ENCODE peak calls at places on chromosome 1, in eight cellular contexts. Q, D, N, F, J, T, P and M are unnamed samples.
A peak's percentile ranks its signal among the peaks of the same experiment; 100 is the strongest.

GRCh38 chr1:99872063-99872462 is 21.9 kb downstream of the AGL start:
- DNase-seq in F (no peak), N (no peak), P (no peak), D (no peak), J (no peak), T (no peak), Q (no peak), M (no peak)

GRCh38 chr1:115753371-115753770 is 15.1 kb downstream of the CASQ2 start:
- DNase-seq in D (no peak), Q (no peak), N (no peak), J (no peak), T (no peak), P (no peak), F (no peak), M (no peak)

GRCh38 chr1:179478370-179478769 is 97.4 kb downstream of the NPHS2 start:
- DNase-seq in Q (no peak), P (no peak), D (no peak), F (no peak), J (no peak), T (no peak), N (no peak), M (no peak)

GRCh38 chr1:216075339-216075738 is 347.9 kb downstream of the USH2A start:
- DNase-seq in F (no peak), P (no peak), N (no peak), D (no peak), T (no peak), J (no peak), Q (no peak), M (no peak)

GRCh38 chr1:24984800-24985552 is 54.9 kb upstream of the RUNX3 start:
- DNase-seq in F (no peak), N (no peak), J (no peak), T (no peak), P (no peak), Q (no peak), D (no peak), M (no peak)

GRCh38 chr1:29123871-29124365 is at the start of gene TMEM200B:
- DNase-seq in T (no peak), J (no peak), F (no peak), Q (no peak), P (peak; percentile 53), N (no peak), D (no peak), M (peak; percentile 70)

GRCh38 chr1:19344372-19344810 is 32.3 kb downstream of the SLC66A1 start:
- DNase-seq in T (peak; percentile 67), D (no peak), P (peak; percentile 73), Q (peak; percentile 56), J (peak; percentile 52), N (peak; percentile 72), F (no peak), M (no peak)

GRCh38 chr1:4216231-4216630 is 316.2 kb upstream of the C1orf174 start:
- DNase-seq in D (no peak), P (no peak), N (no peak), T (no peak), J (no peak), F (no peak), Q (no peak), M (no peak)

GRCh38 chr1:38221006-38221649 is 174.5 kb upstream of the POU3F1 start:
- DNase-seq in Q (no peak), F (no peak), N (no peak), D (no peak), T (no peak), P (no peak), J (no peak), M (no peak)

GRCh38 chr1:38690790-38691189 is 168.8 kb downstream of the RRAGC start:
- DNase-seq in D (no peak), Q (no peak), T (no peak), F (no peak), J (no peak), N (no peak), P (no peak), M (no peak)

GRCh38 chr1:245406426-245406825 is 251.6 kb downstream of the KIF26B start:
- DNase-seq in N (no peak), Q (no peak), F (no peak), D (no peak), T (no peak), P (no peak), J (no peak), M (no peak)

GRCh38 chr1:171270806-171271205 is 22.5 kb downstream of the FMO1 start:
- DNase-seq in F (no peak), N (no peak), J (no peak), P (no peak), Q (no peak), D (no peak), T (no peak), M (no peak)

GRCh38 chr1:58545591-58546519 is 671 bp downstream of the OMA1 start:
- DNase-seq in N (peak; percentile 89), T (peak; percentile 59), D (peak; percentile 69), P (peak; percentile 73), F (no peak), J (peak; percentile 82), Q (peak; percentile 80), M (peak; percentile 81)

GRCh38 chr1:16152521-16153087 is 3.3 kb downstream of the EPHA2 start:
- DNase-seq in Q (no peak), P (peak; percentile 64), D (no peak), N (peak; percentile 77), T (no peak), J (no peak), F (no peak), M (no peak)

GRCh38 chr1:116671835-116672234 is 4.3 kb upstream of the IGSF3 start:
- DNase-seq in Q (no peak), N (no peak), J (no peak), T (no peak), D (no peak), F (no peak), P (no peak), M (no peak)

GRCh38 chr1:52080014-52080415 is 23.9 kb downstream of the BTF3L4 start:
- DNase-seq in D (no peak), T (no peak), N (no peak), Q (no peak), J (no peak), P (no peak), F (no peak), M (no peak)

GRCh38 chr1:191034126-191034525 is 556.5 kb upstream of the BRINP3 start:
- DNase-seq in N (no peak), Q (no peak), D (no peak), T (no peak), P (no peak), J (no peak), F (no peak), M (no peak)

GRCh38 chr1:31421404-31422040 is 8.5 kb downstream of the SERINC2 start:
- DNase-seq in F (no peak), Q (no peak), P (peak; percentile 51), T (no peak), D (no peak), N (no peak), J (no peak), M (no peak)

GRCh38 chr1:13699936-13700520 is at the start of gene PRDM2:
- DNase-seq in T (peak; percentile 76), F (no peak), J (peak; percentile 45), P (peak; percentile 75), Q (peak; percentile 39), D (no peak), N (peak; percentile 77), M (peak; percentile 74)

GRCh38 chr1:80445021-80445420 is 1355.7 kb upstream of the ADGRL2 start:
- DNase-seq in Q (no peak), D (no peak), J (no peak), N (no peak), P (no peak), F (no peak), T (no peak), M (no peak)

GRCh38 chr1:98086156-98086555 is 165.3 kb upstream of the DPYD start:
- DNase-seq in D (no peak), F (peak; percentile 15), J (no peak), N (no peak), Q (no peak), T (no peak), P (no peak), M (no peak)

GRCh38 chr1:94925561-94926364 is 1.1 kb downstream of the CNN3 start:
- DNase-seq in P (peak; percentile 84), F (no peak), D (no peak), J (peak; percentile 69), T (peak; percentile 30), Q (peak; percentile 70), N (peak; percentile 61), M (peak; percentile 83)

GRCh38 chr1:94924967-94925366 is 1.9 kb downstream of the CNN3 start:
- DNase-seq in D (no peak), F (no peak), N (no peak), Q (no peak), P (no peak), J (no peak), T (no peak), M (no peak)

GRCh38 chr1:94926915-94927404 is at the start of gene CNN3:
- DNase-seq in D (no peak), Q (peak; percentile 91), T (peak; percentile 86), N (peak; percentile 94), F (no peak), P (peak; percentile 93), J (peak; percentile 86), M (peak; percentile 94)

GRCh38 chr1:94927405-94928175 is 680 bp upstream of the CNN3 start:
- DNase-seq in J (peak; percentile 41), N (peak; percentile 75), D (no peak), F (no peak), P (no peak), T (no peak), Q (peak; percentile 55), M (no peak)

GRCh38 chr1:94926365-94926914 is 470 bp downstream of the CNN3 start:
- DNase-seq in T (peak; percentile 51), Q (peak; percentile 55), N (peak; percentile 64), F (no peak), J (peak; percentile 47), D (no peak), P (peak; percentile 74), M (peak; percentile 83)
- TF ChIP-seq CTCF in T (peak; percentile 43), Q (peak; percentile 13), N (no peak), F (peak; percentile 13), J (peak; percentile 27), D (no peak), P (peak; percentile 43), M (peak; percentile 69)

GRCh38 chr1:6944434-6944833 is 159.2 kb downstream of the CAMTA1 start:
- DNase-seq in D (no peak), Q (no peak), N (no peak), P (no peak), J (no peak), F (no peak), T (no peak), M (no peak)
- TF ChIP-seq CTCF in D (no peak), Q (no peak), N (no peak), P (no peak), J (no peak), F (no peak), T (no peak), M (no peak)

GRCh38 chr1:102852583-102852982 is 255.7 kb downstream of the COL11A1 start:
- DNase-seq in Q (no peak), P (no peak), D (no peak), N (no peak), J (no peak), F (no peak), T (no peak), M (no peak)
- TF ChIP-seq CTCF in Q (no peak), P (no peak), D (no peak), N (no peak), J (no peak), F (no peak), T (no peak), M (no peak)

DNA sequence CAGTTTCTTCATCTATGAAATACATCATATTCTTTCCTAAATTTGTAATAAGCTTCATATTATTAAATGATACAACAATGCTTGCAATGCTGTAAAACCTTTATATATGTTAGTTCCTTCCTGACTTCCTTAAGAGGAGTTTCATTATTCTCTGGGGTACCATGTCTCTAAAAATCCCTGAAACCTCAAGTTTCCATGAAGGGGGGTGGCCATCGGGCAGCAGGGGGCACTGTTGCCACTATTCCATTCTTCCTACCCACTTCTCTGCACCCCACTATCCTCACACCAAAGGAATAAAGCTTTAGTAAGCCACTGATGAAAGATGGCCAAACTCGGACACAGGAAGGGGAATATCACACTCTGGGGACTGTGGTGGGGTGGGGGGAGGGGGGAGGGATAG is 9.0 kb upstream of the DMRTB1 start:
- DNase-seq in D (no peak), J (no peak), Q (no peak), F (no peak), P (peak; percentile 52), N (no peak), T (no peak), M (no peak)
- TF ChIP-seq CTCF in D (no peak), J (no peak), Q (no peak), F (peak; percentile 50), P (peak; percentile 52), N (no peak), T (no peak), M (peak; percentile 58)